ENCODE peak calls at places on chromosome 2, in seven cellular contexts. L, V, F, E, R, K and C are unnamed samples.
A peak's percentile ranks its signal among the peaks of the same experiment; 100 is the strongest.

GRCh38 chr2:20588918-20589871 is 61.7 kb downstream of the HS1BP3 start:
- DNase-seq in L (no peak), V (no peak), F (no peak), E (no peak), R (no peak), K (no peak), C (no peak)

GRCh38 chr2:16391986-16392385 is 273.6 kb downstream of the CYRIA start:
- DNase-seq in L (no peak), V (no peak), F (no peak), E (no peak), R (no peak), K (peak; percentile 24), C (no peak)

GRCh38 chr2:188952901-188953300 is 21.3 kb upstream of the COL3A1 start:
- DNase-seq in L (no peak), V (no peak), F (no peak), E (no peak), R (no peak), K (no peak), C (no peak)

GRCh38 chr2:42030196-42030759 is 17.5 kb upstream of the PKDCC start:
- DNase-seq in L (no peak), V (no peak), F (no peak), E (no peak), R (no peak), K (peak; percentile 80), C (no peak)

GRCh38 chr2:102251042-102251848 is 60.1 kb upstream of the IL1RL1 start:
- DNase-seq in L (peak; percentile 28), V (peak; percentile 69), F (no peak), E (no peak), R (no peak), K (no peak), C (no peak)

GRCh38 chr2:186675380-186675779 is 18.5 kb upstream of the FAM171B start:
- DNase-seq in L (no peak), V (no peak), F (no peak), E (no peak), R (no peak), K (no peak), C (no peak)

GRCh38 chr2:88239781-88240180 is 69.6 kb downstream of the THNSL2 start:
- DNase-seq in L (no peak), V (no peak), F (no peak), E (no peak), R (no peak), K (no peak), C (no peak)

GRCh38 chr2:6506311-6507258 is 359.1 kb downstream of the CMPK2 start:
- DNase-seq in L (no peak), V (no peak), F (no peak), E (peak; percentile 67), R (peak; percentile 76), K (peak; percentile 76), C (no peak)

GRCh38 chr2:140998577-140998976 is 1132.2 kb downstream of the LRP1B start:
- DNase-seq in L (no peak), V (no peak), F (no peak), E (no peak), R (no peak), K (no peak), C (no peak)

GRCh38 chr2:45571940-45572339 is 39.1 kb downstream of the SRBD1 start:
- DNase-seq in L (no peak), V (no peak), F (no peak), E (no peak), R (no peak), K (no peak), C (no peak)

GRCh38 chr2:168944065-168944464 is 43.0 kb downstream of the G6PC2 start:
- DNase-seq in L (no peak), V (no peak), F (no peak), E (no peak), R (no peak), K (no peak), C (no peak)

GRCh38 chr2:118003396-118003824 is 10.5 kb downstream of the CCDC93 start:
- DNase-seq in L (peak; percentile 56), V (no peak), F (peak; percentile 73), E (no peak), R (no peak), K (peak; percentile 85), C (peak; percentile 56)

GRCh38 chr2:174342600-174343342 is 8.0 kb downstream of the SP9 start:
- DNase-seq in L (peak; percentile 29), V (no peak), F (no peak), E (no peak), R (no peak), K (no peak), C (no peak)
- H3K27me3 ChIP-seq in L (no peaks in the 10 kb centered on the region), V (no peaks in the 10 kb centered on the region), F (no peaks in the 10 kb centered on the region), E (peaks cover 58% of the 10 kb centered on the region), R (peaks cover 65% of the 10 kb centered on the region), K (no peaks in the 10 kb centered on the region), C (no peaks in the 10 kb centered on the region)

DNA sequence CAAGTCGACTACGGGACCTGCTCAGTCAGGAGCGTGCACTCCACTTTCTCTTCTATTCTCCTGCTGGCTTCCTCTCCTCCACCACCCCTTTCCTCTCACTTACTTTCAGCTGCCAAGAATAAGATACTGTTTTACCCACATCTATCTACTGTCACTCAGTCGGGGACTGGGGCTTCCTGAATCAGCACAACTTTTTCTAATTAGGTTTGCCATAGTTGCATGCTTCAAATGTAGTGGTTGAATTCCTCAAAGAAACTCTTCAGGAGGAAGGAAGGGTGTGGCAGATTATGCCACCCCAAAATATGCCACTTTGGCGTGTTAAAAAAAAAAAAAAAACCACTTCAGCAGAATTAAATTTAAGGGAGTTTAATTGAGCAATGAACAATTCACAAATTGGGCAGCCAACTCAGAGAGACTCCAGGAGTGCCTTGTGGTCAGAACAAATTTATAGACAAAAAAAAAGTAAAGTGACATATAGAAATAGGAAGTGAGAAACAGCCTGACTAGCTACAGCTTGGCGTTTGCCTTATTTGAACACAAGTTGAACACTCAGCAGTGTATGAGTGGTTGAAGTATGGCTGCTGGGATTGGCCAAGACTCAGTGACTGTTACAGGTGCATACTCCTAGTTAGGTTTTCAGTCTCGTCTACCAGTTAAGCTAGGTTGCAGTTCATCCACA is 32.5 kb upstream of the RMDN2 start:
- DNase-seq in L (peak; percentile 49), V (no peak), F (no peak), E (no peak), R (no peak), K (no peak), C (no peak)
- H3K4me3 ChIP-seq in L (peak overlapping the region; percentile 8), V (no peak overlapping the region), F (no peak overlapping the region), E (no peak overlapping the region), R (no peak overlapping the region), K (no peak overlapping the region), C (no peak overlapping the region)

GRCh38 chr2:192394605-192395004 is 199.9 kb upstream of the TMEFF2 start:
- DNase-seq in L (no peak), V (no peak), F (no peak), E (no peak), R (no peak), K (no peak), C (no peak)

GRCh38 chr2:192390401-192390800 is 195.7 kb upstream of the TMEFF2 start:
- DNase-seq in L (no peak), V (no peak), F (no peak), E (no peak), R (no peak), K (no peak), C (no peak)
- H3K27me3 ChIP-seq in L (no peaks in the 10 kb centered on the region), V (no peaks in the 10 kb centered on the region), F (no peaks in the 10 kb centered on the region), E (no peaks in the 10 kb centered on the region), R (no peaks in the 10 kb centered on the region), K (peaks cover 5% of the 10 kb centered on the region), C (no peaks in the 10 kb centered on the region)

GRCh38 chr2:224781400-224781799 is 65.2 kb upstream of the CCDC195 start:
- DNase-seq in L (no peak), V (no peak), F (no peak), E (no peak), R (no peak), K (no peak), C (no peak)

DNA sequence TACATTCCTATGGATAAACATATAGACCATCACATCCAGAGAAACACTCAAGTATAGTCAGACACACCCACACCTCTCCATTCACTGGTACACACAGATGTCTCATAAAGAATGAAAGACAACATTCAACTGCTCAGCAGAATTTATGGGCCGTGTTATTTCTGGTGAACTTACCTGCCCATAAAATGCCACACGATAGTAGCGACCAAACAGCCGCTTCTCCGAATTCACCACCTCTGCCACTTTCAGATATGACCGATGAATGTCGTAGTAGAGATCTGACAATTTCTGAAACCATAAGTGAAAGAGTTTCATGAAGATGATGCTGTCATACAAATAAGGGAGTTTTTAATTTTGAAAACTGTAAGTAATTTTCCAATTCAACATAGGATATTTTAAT is 70.7 kb upstream of the CCDC195 start:
- DNase-seq in L (no peak), V (no peak), F (no peak), E (no peak), R (no peak), K (no peak), C (no peak)
- H3K4me3 ChIP-seq in L (no peak overlapping the region), V (no peak overlapping the region), F (no peak overlapping the region), E (no peak overlapping the region), R (no peak overlapping the region), K (no peak overlapping the region), C (no peak overlapping the region)

GRCh38 chr2:237057107-237057506 is 28.6 kb upstream of the COPS8 start:
- DNase-seq in L (no peak), V (no peak), F (no peak), E (no peak), R (no peak), K (no peak), C (no peak)
- H3K27me3 ChIP-seq in L (no peaks in the 10 kb centered on the region), V (no peaks in the 10 kb centered on the region), F (peaks cover 82% of the 10 kb centered on the region), E (no peaks in the 10 kb centered on the region), R (no peaks in the 10 kb centered on the region), K (no peaks in the 10 kb centered on the region), C (peaks cover 6% of the 10 kb centered on the region)

DNA sequence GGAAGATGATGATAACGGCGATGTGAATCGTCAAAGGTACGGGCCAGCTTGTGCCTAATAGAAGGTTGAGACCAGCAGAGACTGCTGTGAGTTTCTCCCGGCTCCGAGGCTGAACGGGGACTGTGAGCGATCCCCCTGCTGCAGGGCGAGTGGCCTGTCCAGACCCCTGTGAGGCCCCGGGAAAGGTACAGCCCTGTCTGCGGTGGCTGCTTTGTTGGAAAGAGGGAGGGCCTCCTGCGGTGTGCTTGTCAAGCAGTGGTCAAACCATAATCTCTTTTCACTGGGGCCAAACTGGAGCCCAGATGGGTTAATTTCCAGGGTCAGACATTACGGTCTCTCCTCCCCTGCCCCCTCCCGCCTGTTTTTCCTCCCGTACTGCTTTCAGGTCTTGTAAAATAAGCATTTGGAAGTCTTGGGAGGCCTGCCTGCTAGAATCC is 3.0 kb downstream of the FZD7 start:
- DNase-seq in L (no peak), V (no peak), F (no peak), E (no peak), R (no peak), K (no peak), C (no peak)
- H3K4me3 ChIP-seq in L (no peak overlapping the region), V (peak overlapping the region; percentile 46), F (peak overlapping the region; percentile 75), E (peak overlapping the region; percentile 42), R (no peak overlapping the region), K (no peak overlapping the region), C (peak overlapping the region; percentile 65)

DNA sequence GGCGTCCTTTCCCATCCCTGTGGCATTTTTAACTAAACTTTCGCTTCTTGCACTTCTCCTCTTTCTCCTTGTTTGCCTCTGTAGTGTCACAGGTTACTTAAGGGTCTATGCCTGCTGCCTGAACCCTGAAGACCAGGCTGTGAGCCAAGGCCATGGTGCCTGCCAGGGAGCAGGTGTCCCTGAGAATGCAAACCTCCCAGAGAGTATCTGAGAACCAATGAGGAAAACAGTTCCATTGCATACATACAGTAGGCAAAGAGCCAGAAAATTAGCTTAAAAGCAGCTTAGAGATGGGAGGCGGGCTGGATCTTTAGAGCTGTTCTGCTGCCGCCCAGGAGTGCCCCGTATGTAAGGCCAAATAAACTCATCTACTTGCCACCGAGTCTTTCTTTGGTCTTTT is 327.9 kb downstream of the CLIP4 start:
- DNase-seq in L (no peak), V (no peak), F (no peak), E (no peak), R (no peak), K (peak; percentile 76), C (no peak)
- H3K27me3 ChIP-seq in L (no peaks in the 10 kb centered on the region), V (peaks cover 2% of the 10 kb centered on the region), F (peaks cover 44% of the 10 kb centered on the region), E (no peaks in the 10 kb centered on the region), R (no peaks in the 10 kb centered on the region), K (no peaks in the 10 kb centered on the region), C (no peaks in the 10 kb centered on the region)